ENCODE peak calls at places on chromosomes 4 and X, in four cellular contexts. One of them, this sample, is unnamed.

GRCh38 chrX:72001471-72001870 is 90.8 kb downstream of the NHSL2 start:
- DNase-seq in left lung: no peak
- DNase-seq in neural progenitor cell: no peak
- DNase-seq in tibial artery: no peak
- DNase-seq in this sample: no peak

GRCh38 chrX:1592128-1592862 is 891 bp downstream of the AKAP17A start:
- DNase-seq in left lung: no peak
- DNase-seq in neural progenitor cell: no peak
- DNase-seq in tibial artery: no peak
- DNase-seq in this sample: peak; percentile 72

GRCh38 chr4:23930750-23931488 is 41.1 kb upstream of the PPARGC1A start:
- DNase-seq in left lung: peak; percentile 63
- DNase-seq in neural progenitor cell: peak; percentile 10
- DNase-seq in tibial artery: peak; percentile 75
- DNase-seq in this sample: peak; percentile 74

GRCh38 chr4:4477796-4478195 is 64.1 kb downstream of the STX18 start:
- DNase-seq in left lung: no peak
- DNase-seq in neural progenitor cell: no peak
- DNase-seq in tibial artery: no peak
- DNase-seq in this sample: no peak

GRCh38 chr4:184329235-184330007 is 111.7 kb upstream of the ENPP6 start:
- DNase-seq in left lung: no peak
- DNase-seq in neural progenitor cell: no peak
- DNase-seq in tibial artery: no peak
- DNase-seq in this sample: no peak

GRCh38 chr4:97987019-97987648 is 156.1 kb downstream of the STPG2 start:
- DNase-seq in left lung: no peak
- DNase-seq in neural progenitor cell: peak; percentile 8
- DNase-seq in tibial artery: no peak
- DNase-seq in this sample: no peak

GRCh38 chr4:155604718-155605601 is 61.7 kb upstream of the GUCY1A1 start:
- DNase-seq in left lung: peak; percentile 51
- DNase-seq in neural progenitor cell: no peak
- DNase-seq in tibial artery: peak; percentile 61
- DNase-seq in this sample: no peak

GRCh38 chr4:2290974-2291704 is 29.2 kb upstream of the MXD4 start:
- DNase-seq in left lung: no peak
- DNase-seq in neural progenitor cell: no peak
- DNase-seq in tibial artery: no peak
- DNase-seq in this sample: peak; percentile 61

GRCh38 chr4:20281453-20281852 is 29.7 kb downstream of the SLIT2 start:
- DNase-seq in left lung: no peak
- DNase-seq in neural progenitor cell: peak; percentile 6
- DNase-seq in tibial artery: no peak
- DNase-seq in this sample: no peak

GRCh38 chr4:41992967-41993857 is 2.9 kb downstream of the SLC30A9 start:
- DNase-seq in left lung: no peak
- DNase-seq in neural progenitor cell: no peak
- DNase-seq in tibial artery: no peak
- DNase-seq in this sample: no peak

GRCh38 chrX:76279007-76279406 is 106.1 kb downstream of the PBDC1 start:
- DNase-seq in left lung: no peak
- DNase-seq in neural progenitor cell: peak; percentile 69
- DNase-seq in tibial artery: peak; percentile 24
- DNase-seq in this sample: no peak

GRCh38 chrX:69077895-69078455 is 87.3 kb downstream of the PJA1 start:
- DNase-seq in left lung: no peak
- DNase-seq in neural progenitor cell: no peak
- DNase-seq in tibial artery: no peak
- DNase-seq in this sample: no peak

GRCh38 chrX:36431819-36432218 is 512.3 kb downstream of the CFAP47 start:
- DNase-seq in left lung: no peak
- DNase-seq in neural progenitor cell: no peak
- DNase-seq in tibial artery: no peak
- DNase-seq in this sample: no peak

GRCh38 chr4:113435893-113436292 is 325.6 kb downstream of the CAMK2D start:
- DNase-seq in left lung: no peak
- DNase-seq in neural progenitor cell: no peak
- DNase-seq in tibial artery: peak; percentile 74
- DNase-seq in this sample: no peak

GRCh38 chr4:118772149-118773081 is 63.5 kb downstream of the SEC24D start:
- DNase-seq in left lung: no peak
- DNase-seq in neural progenitor cell: peak; percentile 51
- DNase-seq in tibial artery: no peak
- DNase-seq in this sample: no peak

GRCh38 chr4:19776021-19776459 is 475.7 kb upstream of the SLIT2 start:
- DNase-seq in left lung: no peak
- DNase-seq in neural progenitor cell: peak; percentile 15
- DNase-seq in tibial artery: no peak
- DNase-seq in this sample: no peak

GRCh38 chr4:98416844-98417243 is 155.7 kb downstream of the RAP1GDS1 start:
- DNase-seq in left lung: no peak
- DNase-seq in neural progenitor cell: no peak
- DNase-seq in tibial artery: no peak
- DNase-seq in this sample: no peak

GRCh38 chrX:116204947-116205346 is 34.4 kb downstream of the AGTR2 start:
- DNase-seq in left lung: no peak
- DNase-seq in neural progenitor cell: peak; percentile 35
- DNase-seq in tibial artery: no peak
- DNase-seq in this sample: no peak

GRCh38 chr4:112882286-112882685 is 167.2 kb upstream of the ANK2 start:
- DNase-seq in left lung: no peak
- DNase-seq in neural progenitor cell: peak; percentile 20
- DNase-seq in tibial artery: no peak
- DNase-seq in this sample: no peak

GRCh38 chrX:39990388-39990787 is 107.4 kb downstream of the BCOR start:
- DNase-seq in left lung: no peak
- DNase-seq in neural progenitor cell: no peak
- DNase-seq in tibial artery: no peak
- DNase-seq in this sample: no peak

GRCh38 chrX:150258463-150259430 is 104.4 kb upstream of the MAMLD1 start:
- DNase-seq in left lung: no peak
- DNase-seq in neural progenitor cell: no peak
- DNase-seq in tibial artery: no peak
- DNase-seq in this sample: no peak

GRCh38 chr4:34953145-34953799 is 1291.0 kb downstream of the ARAP2 start:
- DNase-seq in left lung: no peak
- DNase-seq in neural progenitor cell: peak; percentile 10
- DNase-seq in tibial artery: no peak
- DNase-seq in this sample: no peak

DNA sequence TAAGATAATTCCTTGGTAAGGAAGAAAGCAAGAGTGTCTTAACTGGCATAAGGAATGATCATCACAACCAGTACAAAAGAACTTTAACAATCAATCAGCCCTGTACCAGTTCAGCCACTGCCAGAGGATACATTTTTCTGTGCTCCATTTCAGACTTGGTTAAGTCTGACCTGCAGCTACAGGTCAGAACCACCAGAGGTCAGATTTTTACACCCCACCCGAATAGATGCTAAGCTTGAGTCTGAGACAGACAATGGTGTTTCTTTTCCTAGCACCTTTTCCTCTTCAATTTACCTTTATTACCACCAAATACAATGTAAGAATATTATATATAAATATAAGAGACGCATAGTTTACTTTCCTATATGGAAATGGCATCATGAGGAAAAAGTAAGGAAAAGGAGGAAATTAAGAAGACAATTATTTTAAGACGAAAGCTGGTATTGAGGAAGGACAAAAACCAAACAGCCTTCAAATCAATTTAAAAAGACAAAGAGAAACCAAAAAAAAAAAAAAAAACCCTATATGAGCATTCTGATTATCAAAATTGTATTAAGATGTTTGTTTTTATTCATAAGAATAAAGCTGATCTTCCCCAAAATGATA is 215.3 kb upstream of the TTC29 start:
- DNase-seq in left lung: no peak
- DNase-seq in neural progenitor cell: peak; percentile 73
- DNase-seq in tibial artery: no peak
- DNase-seq in this sample: no peak
- H3K27ac ChIP-seq in left lung: no peak overlapping the region
- H3K27ac ChIP-seq in neural progenitor cell: no peak overlapping the region
- H3K27ac ChIP-seq in tibial artery: no peak overlapping the region
- H3K27ac ChIP-seq in this sample: no peak overlapping the region

GRCh38 chr4:88415982-88416381 is 37.3 kb downstream of the HERC6 start:
- DNase-seq in left lung: no peak
- DNase-seq in neural progenitor cell: no peak
- DNase-seq in tibial artery: no peak
- DNase-seq in this sample: no peak
- H3K4me1 ChIP-seq in left lung: no peaks in the 10 kb centered on the region
- H3K4me1 ChIP-seq in neural progenitor cell: no peaks in the 10 kb centered on the region
- H3K4me1 ChIP-seq in tibial artery: no peaks in the 10 kb centered on the region
- H3K4me1 ChIP-seq in this sample: no peaks in the 10 kb centered on the region

DNA sequence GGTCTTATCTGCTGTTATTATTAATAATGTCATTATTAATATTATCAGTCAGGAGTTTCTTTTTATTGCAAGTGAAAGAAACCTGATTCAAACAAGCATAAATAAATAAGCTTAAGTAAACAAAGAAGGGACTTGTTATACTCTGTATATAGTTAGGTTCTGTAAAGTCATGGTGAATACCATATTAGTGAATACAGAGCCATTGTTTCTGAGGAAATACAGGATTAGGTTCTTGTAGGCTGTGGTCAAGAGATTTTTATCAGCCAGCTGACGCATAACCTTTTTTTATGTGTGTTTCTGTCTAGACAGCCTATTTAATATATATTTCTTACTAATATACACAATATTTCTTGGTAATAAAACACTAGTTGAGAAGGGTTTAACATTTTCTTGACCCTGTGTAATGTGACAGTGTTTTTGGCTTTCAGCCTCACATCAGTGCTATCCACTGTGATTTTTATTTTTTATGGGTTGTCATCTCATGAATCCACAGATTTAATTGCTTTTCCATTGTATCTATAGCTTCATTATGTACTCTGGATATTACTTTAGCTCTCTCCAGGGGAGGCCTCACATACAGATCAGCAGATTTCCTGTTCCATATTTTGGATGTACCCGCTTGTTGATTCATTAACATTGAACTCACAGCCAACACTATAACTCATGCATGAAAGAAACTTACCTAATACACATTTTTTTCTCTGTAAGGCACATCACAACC is 8.0 kb downstream of the HERC3 start:
- DNase-seq in left lung: no peak
- DNase-seq in neural progenitor cell: no peak
- DNase-seq in tibial artery: no peak
- DNase-seq in this sample: no peak
- H3K27ac ChIP-seq in left lung: peak overlapping the region; percentile 59
- H3K27ac ChIP-seq in neural progenitor cell: no peak overlapping the region
- H3K27ac ChIP-seq in tibial artery: peak overlapping the region; percentile 63
- H3K27ac ChIP-seq in this sample: peak overlapping the region; percentile 37

DNA sequence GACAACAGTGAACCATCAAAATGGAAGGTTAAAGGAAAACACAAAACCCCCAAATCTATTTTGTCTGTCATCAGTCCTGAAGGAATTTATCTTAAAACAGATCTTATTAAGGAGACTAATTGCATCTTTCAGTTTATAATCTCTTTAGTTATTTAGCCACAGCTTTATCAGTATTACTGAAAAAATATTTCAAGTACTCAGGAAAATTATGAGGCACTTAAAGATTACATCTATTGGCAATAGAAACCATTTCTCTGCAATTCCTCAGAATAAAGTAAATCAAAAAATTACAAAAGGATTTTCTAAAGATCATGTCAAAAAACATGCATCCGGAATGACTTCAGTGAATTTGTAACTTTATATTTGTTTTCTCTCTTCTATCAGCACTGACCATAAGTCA is 35.2 kb downstream of the ANTXR2 start:
- DNase-seq in left lung: no peak
- DNase-seq in neural progenitor cell: no peak
- DNase-seq in tibial artery: no peak
- DNase-seq in this sample: no peak
- H3K4me1 ChIP-seq in left lung: peaks cover 26% of the 10 kb centered on the region
- H3K4me1 ChIP-seq in neural progenitor cell: no peaks in the 10 kb centered on the region
- H3K4me1 ChIP-seq in tibial artery: no peaks in the 10 kb centered on the region
- H3K4me1 ChIP-seq in this sample: peaks cover 11% of the 10 kb centered on the region

DNA sequence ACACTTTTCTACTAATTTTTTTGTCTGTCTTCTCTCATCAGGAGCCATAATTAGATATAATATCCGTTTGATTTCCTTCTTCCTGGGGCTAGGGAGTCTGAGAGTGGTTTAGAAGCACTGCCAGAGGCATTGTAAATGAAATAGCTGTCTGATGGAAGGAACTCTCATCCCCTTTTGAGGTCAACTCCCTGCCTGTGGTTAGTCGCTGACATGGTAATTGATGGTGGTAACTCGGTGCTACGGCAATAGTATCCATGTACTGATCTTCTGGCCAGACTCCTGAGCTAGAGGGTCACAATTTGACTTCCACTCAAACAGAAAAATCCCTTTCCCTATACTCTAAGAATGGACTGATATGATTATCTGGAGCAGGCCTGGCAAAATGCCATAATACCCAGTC is 108.1 kb upstream of the TRPC5 start:
- DNase-seq in left lung: no peak
- DNase-seq in neural progenitor cell: no peak
- DNase-seq in tibial artery: no peak
- DNase-seq in this sample: no peak
- H3K27ac ChIP-seq in left lung: no peak overlapping the region
- H3K27ac ChIP-seq in neural progenitor cell: no peak overlapping the region
- H3K27ac ChIP-seq in tibial artery: no peak overlapping the region
- H3K27ac ChIP-seq in this sample: no peak overlapping the region

DNA sequence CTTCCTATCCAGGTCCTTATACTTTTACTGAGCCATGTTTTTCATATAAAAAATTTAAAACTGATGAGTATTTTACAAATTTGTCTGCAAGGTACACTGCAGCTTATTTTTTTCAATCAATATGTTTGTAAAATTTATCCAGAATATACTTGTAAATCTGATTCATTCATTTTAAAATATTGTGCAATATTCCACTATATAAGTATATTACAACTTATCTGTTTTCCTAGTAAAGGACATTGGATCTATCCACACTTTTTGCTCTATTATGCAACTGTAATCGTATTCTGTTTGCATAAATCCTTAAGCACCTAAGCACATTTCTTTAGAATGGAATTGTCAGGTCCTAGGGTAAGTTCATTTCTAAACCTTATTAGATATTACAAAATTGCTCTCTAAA is 49.5 kb downstream of the TBC1D9 start:
- DNase-seq in left lung: no peak
- DNase-seq in neural progenitor cell: no peak
- DNase-seq in tibial artery: no peak
- DNase-seq in this sample: no peak
- H3K4me1 ChIP-seq in left lung: peaks cover 30% of the 10 kb centered on the region
- H3K4me1 ChIP-seq in neural progenitor cell: peaks cover 10% of the 10 kb centered on the region
- H3K4me1 ChIP-seq in tibial artery: peaks cover 25% of the 10 kb centered on the region
- H3K4me1 ChIP-seq in this sample: peaks cover 10% of the 10 kb centered on the region

DNA sequence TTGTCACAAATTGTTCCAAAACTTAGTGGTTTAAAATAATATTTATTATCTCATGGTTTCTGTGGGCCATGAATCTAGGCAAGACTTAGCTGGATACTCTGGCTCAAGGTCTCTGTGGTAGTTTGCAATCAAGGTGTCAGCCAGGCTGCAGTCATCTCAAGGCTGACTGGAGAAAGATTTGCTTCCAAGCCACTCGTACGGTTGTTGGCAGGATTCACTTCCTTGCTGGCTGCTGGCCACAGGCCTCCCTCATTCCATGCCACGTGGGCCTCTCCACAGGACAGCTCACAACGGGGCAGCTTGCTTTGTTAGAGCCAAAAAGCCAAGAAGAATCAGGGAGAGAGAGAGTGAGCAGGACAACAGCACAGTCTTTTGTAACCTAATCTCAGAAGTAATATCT is 101.4 kb downstream of the WWC2 start:
- DNase-seq in left lung: peak; percentile 70
- DNase-seq in neural progenitor cell: peak; percentile 44
- DNase-seq in tibial artery: peak; percentile 29
- DNase-seq in this sample: peak; percentile 88
- H3K27ac ChIP-seq in left lung: no peak overlapping the region
- H3K27ac ChIP-seq in neural progenitor cell: no peak overlapping the region
- H3K27ac ChIP-seq in tibial artery: no peak overlapping the region
- H3K27ac ChIP-seq in this sample: no peak overlapping the region

This sample was measured in upper lobe of right lung.